ENCODE peak calls at places on chromosomes 12 and 14, in five cellular contexts. D is effector memory CD4-positive, alpha-beta T cell; B is CD8-positive, alpha-beta memory T cell; H is mammary epithelial cell; J is hepatocyte. R is an unnamed sample. For H3K36me3, the result is how much of the 10 kb centered on the place peaks cover.

GRCh38 chr14:54440454-54440853 is 720 bp downstream of the CNIH1 start:
- DNase-seq in D (no peak), H (no peak), J (peak), B (no peak), R (no peak)

GRCh38 chr14:47277703-47278102 is 397.7 kb downstream of the MDGA2 start:
- DNase-seq in B (no peak), D (no peak), H (no peak), J (peak), R (no peak)

GRCh38 chr12:56337753-56338221 is 897 bp upstream of the IL23A start:
- DNase-seq in H (no peak), J (no peak), D (no peak), B (no peak), R (no peak)

GRCh38 chr14:78245238-78245637 is 75.1 kb downstream of the NRXN3 start:
- DNase-seq in B (no peak), J (no peak), D (no peak), H (no peak), R (no peak)

GRCh38 chr14:65243766-65244442 is 141.6 kb upstream of the MAX start:
- DNase-seq in H (no peak), D (no peak), B (no peak), J (peak), R (peak)

GRCh38 chr12:76719642-76720041 is 44.3 kb upstream of the ZDHHC17 start:
- DNase-seq in B (no peak), D (no peak), H (no peak), J (no peak), R (no peak)

GRCh38 chr14:86936556-86936955 is 1056.4 kb downstream of the GALC start:
- DNase-seq in B (no peak), D (no peak), J (no peak), H (peak), R (no peak)

GRCh38 chr12:61654698-61655097 is 605.5 kb upstream of the USP15 start:
- DNase-seq in J (peak), B (no peak), D (no peak), H (peak), R (no peak)

GRCh38 chr12:41681898-41682297 is 462.8 kb downstream of the GXYLT1 start:
- DNase-seq in B (no peak), D (no peak), J (no peak), H (no peak), R (no peak)

GRCh38 chr12:106161491-106161890 is 22.7 kb upstream of the NUAK1 start:
- DNase-seq in D (no peak), B (no peak), H (no peak), J (no peak), R (no peak)

GRCh38 chr14:100767788-100768536 is 41.3 kb downstream of the DLK1 start:
- DNase-seq in J (no peak), H (no peak), B (no peak), D (no peak), R (no peak)

GRCh38 chr12:25384038-25384953 is 133.6 kb upstream of the KRAS start:
- DNase-seq in B (no peak), H (no peak), J (peak), D (no peak), R (no peak)

GRCh38 chr12:53093777-53094393 is 3.6 kb upstream of the IGFBP6 start:
- DNase-seq in B (no peak), H (no peak), D (no peak), J (no peak), R (no peak)

GRCh38 chr14:69863083-69863482 is 16.1 kb upstream of the SMOC1 start:
- DNase-seq in B (no peak), D (no peak), J (no peak), H (peak), R (no peak)

GRCh38 chr12:56991319-56991906 is 14.9 kb downstream of the ZBTB39 start:
- DNase-seq in B (no peak), H (no peak), D (no peak), J (no peak), R (peak)

GRCh38 chr14:64515053-64515452 is 10.5 kb downstream of the ZBTB1 start:
- DNase-seq in D (no peak), H (no peak), J (no peak), B (no peak), R (no peak)

GRCh38 chr14:31229638-31230229 is 22.1 kb upstream of the HECTD1 start:
- DNase-seq in J (peak), D (no peak), B (no peak), H (peak), R (peak)

GRCh38 chr12:127293507-127294310 is 973.3 kb upstream of the TMEM132C start:
- DNase-seq in H (peak), D (no peak), B (no peak), J (peak), R (peak)

GRCh38 chr12:119320678-119321077 is 13.9 kb upstream of the CCDC60 start:
- DNase-seq in J (no peak), H (no peak), D (no peak), B (no peak), R (no peak)

GRCh38 chr12:18799561-18799960 is 61.6 kb downstream of the CAPZA3 start:
- DNase-seq in D (no peak), H (peak), J (no peak), B (no peak), R (no peak)

GRCh38 chr12:70660620-70661219 is 23.5 kb upstream of the PTPRB start:
- DNase-seq in J (peak), B (no peak), D (no peak), H (peak), R (peak)

GRCh38 chr14:55245657-55246268 is 25.5 kb upstream of the FBXO34 start:
- DNase-seq in J (peak), D (no peak), B (peak), H (peak), R (no peak)

GRCh38 chr12:101759396-101760047 is 20.3 kb upstream of the SYCP3 start:
- DNase-seq in H (peak), D (no peak), B (peak), J (peak), R (no peak)

GRCh38 chr12:119689935-119690500 is 22.1 kb downstream of the PRKAB1 start:
- DNase-seq in H (no peak), D (no peak), J (no peak), B (no peak), R (no peak)

GRCh38 chr12:14126692-14127091 is 145.3 kb upstream of the GRIN2B start:
- DNase-seq in B (no peak), H (no peak), D (no peak), J (no peak), R (no peak)

GRCh38 chr12:120659151-120659525 is 18.7 kb downstream of the CABP1 start:
- DNase-seq in J (no peak), D (no peak), H (no peak), B (no peak), R (no peak)

GRCh38 chr14:88005978-88006851 is 1.3 kb downstream of the GPR65 start:
- DNase-seq in B (peak), J (no peak), H (no peak), D (peak), R (no peak)

GRCh38 chr12:3962661-3963483 is 89.7 kb upstream of the PARP11 start:
- DNase-seq in D (peak), B (peak), H (no peak), J (peak), R (no peak)

GRCh38 chr14:75999511-76000190 is 14.1 kb downstream of the IFT43 start:
- DNase-seq in D (no peak), B (no peak), J (no peak), H (no peak), R (no peak)
- H3K36me3 ChIP-seq in D (under half), B (under half), J (under half), H (under half), R (under half)

GRCh38 chr12:47745485-47746041 is 13.1 kb downstream of the RAPGEF3 start:
- DNase-seq in D (no peak), J (no peak), H (no peak), B (no peak), R (no peak)
- H3K36me3 ChIP-seq in D (under half), J (under half), H (under half), B (under half), R (under half)

DNA sequence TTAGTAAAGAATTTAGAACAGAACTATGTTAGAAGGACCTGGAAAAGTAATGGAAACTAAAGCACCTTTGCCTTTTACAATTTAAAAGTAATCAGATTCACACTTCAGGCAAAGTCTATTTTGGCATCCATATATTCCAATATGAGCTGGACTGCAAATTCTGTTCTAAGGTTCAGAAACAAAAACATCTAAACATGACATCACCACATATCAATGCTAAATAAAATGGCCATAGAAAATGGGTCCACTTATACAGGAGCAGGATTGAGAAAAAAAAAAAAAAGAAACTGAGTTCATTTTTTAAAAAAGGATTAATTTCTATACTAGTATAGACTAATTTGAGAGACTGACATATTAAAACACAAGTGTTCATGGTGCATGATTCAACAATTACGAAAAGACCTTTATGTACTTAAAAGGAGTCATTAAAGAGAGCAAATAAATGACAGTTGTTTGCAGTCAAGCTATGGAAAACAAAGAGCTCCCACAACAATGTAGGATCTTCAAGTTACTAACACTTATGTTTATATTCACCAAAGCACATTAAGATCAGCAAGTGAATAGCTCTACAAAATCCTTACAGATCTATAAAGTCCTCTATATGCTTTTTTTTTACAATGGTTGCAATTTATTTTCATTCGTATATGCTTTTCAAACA is 45.7 kb downstream of the DICER1 start:
- DNase-seq in B (no peak), J (no peak), D (no peak), H (no peak), R (no peak)
- H3K36me3 ChIP-seq in B (under half), J (under half), D (half or more), H (under half), R (under half)

GRCh38 chr14:67765192-67765834 is 51.1 kb downstream of the ZFYVE26 start:
- DNase-seq in H (peak), J (peak), D (no peak), B (no peak), R (no peak)
- H3K36me3 ChIP-seq in H (under half), J (under half), D (half or more), B (under half), R (under half)

GRCh38 chr14:67582061-67582460 is 18.0 kb downstream of the PIGH start:
- DNase-seq in H (no peak), D (no peak), B (no peak), J (no peak), R (no peak)
- H3K36me3 ChIP-seq in H (under half), D (under half), B (under half), J (under half), R (under half)

GRCh38 chr12:12488296-12488695 is 74.4 kb downstream of the DUSP16 start:
- DNase-seq in H (no peak), D (no peak), J (no peak), B (no peak), R (no peak)
- H3K36me3 ChIP-seq in H (under half), D (under half), J (under half), B (under half), R (under half)

GRCh38 chr12:6938353-6939186 is 5.0 kb upstream of the RNU7-1 start:
- DNase-seq in B (no peak), J (no peak), D (no peak), H (no peak), R (no peak)
- H3K36me3 ChIP-seq in B (under half), J (under half), D (under half), H (under half), R (half or more)